ENCODE peak calls at places on chromosomes 13 and 19, in ten cellular contexts. V is uterus, L is nephron progenitor cell, W is upper lobe of right lung, U is left ventricle myocardium inferior, J is endothelial cell of umbilical vein, O is heart left ventricle, E is vagina, M is brain microvascular endothelial cell, R is fibroblast of lung. S is an unnamed sample.

GRCh38 chr19:5075603-5076002 is 106.7 kb downstream of the KDM4B start:
- DNase-seq in V (no peak), L (no peak), W (no peak), U (no peak), J (no peak), O (no peak), E (no peak), M (no peak), R (no peak), S (no peak)

GRCh38 chr19:13865578-13866462 is 11.1 kb upstream of the NANOS3 start:
- DNase-seq in V (no peak), L (peak), W (no peak), U (no peak), J (no peak), O (peak), E (no peak), M (no peak), R (no peak), S (no peak)

GRCh38 chr19:4847190-4847973 is 15.9 kb upstream of the TICAM1 start:
- DNase-seq in V (no peak), L (no peak), W (no peak), U (no peak), J (no peak), O (no peak), E (no peak), M (no peak), R (no peak), S (no peak)

GRCh38 chr13:52070929-52071523 is 46.5 kb downstream of the UTP14C start:
- DNase-seq in V (no peak), L (no peak), W (no peak), U (no peak), J (peak), O (no peak), E (no peak), M (peak), R (peak), S (no peak)

GRCh38 chr19:6423499-6424189 is 967 bp downstream of the KHSRP start:
- DNase-seq in V (peak), L (peak), W (no peak), U (no peak), J (peak), O (no peak), E (no peak), M (peak), R (peak), S (no peak)

GRCh38 chr13:74288361-74288911 is 154.2 kb upstream of the KLF12 start:
- DNase-seq in V (peak), L (peak), W (peak), U (peak), J (peak), O (peak), E (no peak), M (no peak), R (no peak), S (no peak)

GRCh38 chr19:5001547-5002131 is 32.7 kb downstream of the KDM4B start:
- DNase-seq in V (no peak), L (no peak), W (no peak), U (no peak), J (peak), O (peak), E (no peak), M (peak), R (peak), S (no peak)

GRCh38 chr13:100517706-100518105 is 70.9 kb downstream of the GGACT start:
- DNase-seq in V (no peak), L (no peak), W (no peak), U (no peak), J (no peak), O (no peak), E (no peak), M (no peak), R (no peak), S (no peak)

GRCh38 chr13:109110159-109110558 is 480.7 kb downstream of the MYO16 start:
- DNase-seq in V (no peak), L (no peak), W (no peak), U (no peak), J (no peak), O (no peak), E (no peak), M (no peak), R (no peak), S (no peak)

GRCh38 chr13:105598551-105598950 is 936.9 kb downstream of the EFNB2 start:
- DNase-seq in V (no peak), L (no peak), W (no peak), U (no peak), J (no peak), O (no peak), E (no peak), M (peak), R (peak), S (no peak)

GRCh38 chr13:60386250-60386649 is 10.8 kb upstream of the TDRD3 start:
- DNase-seq in V (no peak), L (no peak), W (no peak), U (no peak), J (no peak), O (no peak), E (no peak), M (no peak), R (no peak), S (no peak)

GRCh38 chr13:50129065-50129922 is 114.0 kb downstream of the KCNRG start:
- DNase-seq in V (peak), L (peak), W (no peak), U (peak), J (no peak), O (peak), E (no peak), M (no peak), R (no peak), S (peak)

GRCh38 chr13:76837811-76838210 is 48.4 kb downstream of the KCTD12 start:
- DNase-seq in V (no peak), L (no peak), W (no peak), U (no peak), J (no peak), O (no peak), E (no peak), M (no peak), R (no peak), S (no peak)

GRCh38 chr19:32976223-32976805 is 4.3 kb downstream of the FAAP24 start:
- DNase-seq in V (peak), L (peak), W (peak), U (peak), J (peak), O (peak), E (no peak), M (peak), R (peak), S (no peak)

GRCh38 chr19:56660381-56661105 is 11.0 kb downstream of the ZNF835 start:
- DNase-seq in V (no peak), L (no peak), W (no peak), U (peak), J (no peak), O (peak), E (no peak), M (no peak), R (no peak), S (no peak)

GRCh38 chr19:51107406-51108065 is 673 bp downstream of the CTU1 start:
- DNase-seq in V (no peak), L (no peak), W (no peak), U (no peak), J (no peak), O (no peak), E (no peak), M (peak), R (peak), S (no peak)

GRCh38 chr19:3047307-3048189 is 14.7 kb downstream of the TLE5 start:
- DNase-seq in V (peak), L (peak), W (peak), U (peak), J (peak), O (peak), E (no peak), M (peak), R (peak), S (no peak)

GRCh38 chr19:48315712-48316111 is 9.6 kb upstream of the EMP3 start:
- DNase-seq in V (no peak), L (no peak), W (no peak), U (no peak), J (no peak), O (no peak), E (no peak), M (no peak), R (no peak), S (no peak)

GRCh38 chr19:17420267-17420924 is 549 bp downstream of the MVB12A start:
- DNase-seq in V (peak), L (peak), W (peak), U (peak), J (peak), O (peak), E (no peak), M (no peak), R (peak), S (no peak)

GRCh38 chr13:40565282-40566148 is 100.9 kb downstream of the FOXO1 start:
- DNase-seq in V (no peak), L (no peak), W (no peak), U (no peak), J (peak), O (no peak), E (no peak), M (no peak), R (no peak), S (no peak)

GRCh38 chr13:73365681-73366080 is 306.9 kb downstream of the KLF5 start:
- DNase-seq in V (no peak), L (no peak), W (no peak), U (no peak), J (no peak), O (no peak), E (no peak), M (no peak), R (no peak), S (no peak)

GRCh38 chr19:37932985-37933953 is 26.3 kb downstream of the SIPA1L3 start:
- DNase-seq in V (no peak), L (no peak), W (no peak), U (peak), J (peak), O (no peak), E (no peak), M (no peak), R (peak), S (no peak)

GRCh38 chr13:29454931-29455481 is 140.5 kb downstream of the SLC7A1 start:
- DNase-seq in V (no peak), L (no peak), W (no peak), U (no peak), J (peak), O (no peak), E (no peak), M (no peak), R (peak), S (no peak)
- TF ChIP-seq CTCF in V (no peak), L (peak), W (peak), U (peak), J (peak), O (peak), E (no peak), M (peak), R (no peak), S (peak)

DNA sequence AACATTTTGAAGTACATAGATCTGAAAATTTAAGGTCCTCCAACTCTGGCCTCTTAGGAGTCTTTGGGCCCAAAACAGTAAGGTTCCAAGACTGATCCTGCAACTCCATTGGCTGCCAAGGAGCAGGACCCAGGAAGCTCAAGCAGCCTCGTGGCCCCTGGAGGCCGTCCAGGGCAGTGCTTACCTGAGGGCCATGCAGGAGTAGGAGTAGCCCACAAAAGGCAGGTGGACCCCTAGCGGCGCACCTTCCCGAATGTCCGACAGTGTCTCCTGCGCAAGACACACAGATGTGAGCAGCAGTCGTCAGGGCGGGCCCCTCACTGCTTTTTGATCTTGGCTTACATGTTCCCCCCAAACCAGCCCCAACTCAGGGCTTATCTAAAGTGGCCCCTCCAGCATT is 5.7 kb upstream of the SIX5 start:
- DNase-seq in V (no peak), L (no peak), W (no peak), U (no peak), J (no peak), O (no peak), E (no peak), M (no peak), R (no peak), S (no peak)
- TF ChIP-seq CTCF in V (no peak), L (no peak), W (no peak), U (no peak), J (no peak), O (no peak), E (no peak), M (peak), R (no peak), S (no peak)

DNA sequence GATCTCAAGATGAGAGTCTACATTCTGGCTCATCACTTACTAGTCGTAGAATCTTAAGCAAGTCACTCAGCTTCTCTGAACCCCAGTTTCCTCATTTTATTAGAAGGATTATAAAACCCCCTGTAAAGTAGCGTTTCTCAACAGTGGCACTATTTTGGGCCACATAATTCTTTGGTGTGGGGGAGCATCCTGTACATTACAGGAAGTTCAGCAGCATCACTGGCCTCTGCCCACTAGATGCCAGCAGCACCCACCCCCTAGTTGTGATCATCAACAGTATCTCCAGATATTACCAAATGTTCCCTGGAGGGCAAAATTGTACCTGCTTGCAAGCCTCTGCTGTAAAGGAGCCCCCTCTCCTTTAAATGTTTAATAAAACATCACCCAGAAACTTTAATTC is 22.6 kb downstream of the STARD13 start:
- DNase-seq in V (no peak), L (no peak), W (no peak), U (no peak), J (no peak), O (no peak), E (no peak), M (no peak), R (no peak), S (no peak)
- TF ChIP-seq CTCF in V (no peak), L (no peak), W (no peak), U (peak), J (no peak), O (no peak), E (no peak), M (peak), R (no peak), S (peak)

GRCh38 chr19:49801966-49802661 is 11.0 kb downstream of the FUZ start:
- DNase-seq in V (peak), L (peak), W (no peak), U (peak), J (peak), O (peak), E (peak), M (peak), R (peak), S (no peak)
- TF ChIP-seq CTCF in V (peak), L (no peak), W (no peak), U (peak), J (peak), O (peak), E (peak), M (peak), R (peak), S (peak)

DNA sequence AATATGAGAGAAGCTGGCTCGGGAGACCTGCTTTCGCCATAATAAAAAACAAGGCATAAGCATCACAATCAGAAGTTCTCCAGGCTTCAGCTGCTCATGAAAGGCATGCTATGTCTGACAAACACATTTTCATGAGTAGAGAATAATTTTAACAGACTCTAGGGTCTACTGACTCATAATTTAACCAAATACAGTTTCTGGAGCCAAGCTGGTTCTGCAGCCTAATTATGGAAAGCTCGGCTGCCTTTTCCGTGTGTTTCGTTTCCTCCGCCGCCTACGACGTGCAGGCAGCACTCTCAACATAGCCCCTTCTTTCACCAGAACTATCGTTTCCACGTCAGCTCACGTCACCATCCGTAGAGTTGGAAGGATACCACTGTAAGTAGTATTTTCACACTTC is 5.7 kb downstream of the MCF2L start:
- DNase-seq in V (no peak), L (no peak), W (no peak), U (no peak), J (no peak), O (no peak), E (no peak), M (no peak), R (no peak), S (no peak)
- TF ChIP-seq CTCF in V (no peak), L (no peak), W (no peak), U (no peak), J (no peak), O (no peak), E (no peak), M (no peak), R (no peak), S (no peak)